ENCODE peak calls at places on chromosomes 6 and 20, in five cellular contexts. B, J, N, G and X are unnamed samples.
A peak's percentile ranks its signal among the peaks of the same experiment; 100 is the strongest.

GRCh38 chr6:111874030-111874425 is 776 bp upstream of the FYN start:
- DNase-seq in G (peak; percentile 65), J (no peak), N (no peak), B (no peak), X (peak; percentile 34)

GRCh38 chr6:108661982-108662381 is 101.3 kb downstream of the FOXO3 start:
- DNase-seq in J (no peak), N (no peak), G (no peak), B (no peak), X (no peak)

GRCh38 chr6:136728033-136728939 is 64.0 kb downstream of the MAP3K5 start:
- DNase-seq in B (no peak), N (no peak), G (no peak), J (peak; percentile 22), X (peak; percentile 5)

GRCh38 chr20:6767536-6768227 is at the start of gene BMP2:
- DNase-seq in N (no peak), G (no peak), B (peak; percentile 87), J (peak; percentile 82), X (peak; percentile 28)

GRCh38 chr20:17618673-17619013 is 48.8 kb downstream of the DSTN start:
- DNase-seq in J (no peak), G (no peak), N (no peak), B (no peak), X (no peak)

GRCh38 chr6:155829646-155830045 is 374.0 kb upstream of the NOX3 start:
- DNase-seq in N (no peak), J (no peak), B (no peak), G (no peak), X (no peak)

GRCh38 chr6:68071740-68072139 is 563.3 kb upstream of the ADGRB3 start:
- DNase-seq in G (no peak), N (no peak), J (no peak), B (no peak), X (no peak)

GRCh38 chr6:169904051-169904922 is 152.9 kb downstream of the ERMARD start:
- DNase-seq in N (no peak), J (no peak), B (no peak), G (no peak), X (no peak)

GRCh38 chr20:62929051-62929538 is 2.8 kb upstream of the DIDO1 start:
- DNase-seq in B (peak; percentile 75), G (no peak), N (no peak), J (no peak), X (peak; percentile 34)

GRCh38 chr6:89023591-89024441 is 56.7 kb upstream of the PNRC1 start:
- DNase-seq in G (no peak), B (no peak), J (no peak), N (no peak), X (no peak)

GRCh38 chr6:43627008-43627825 is 1.8 kb downstream of the GTPBP2 start:
- DNase-seq in G (no peak), J (peak; percentile 75), N (peak; percentile 78), B (no peak), X (peak; percentile 97)

GRCh38 chr6:80541186-80541585 is 434.7 kb downstream of the BCKDHB start:
- DNase-seq in G (no peak), J (no peak), B (no peak), N (peak; percentile 69), X (peak; percentile 89)

GRCh38 chr20:15561707-15562106 is 1011.5 kb downstream of the KIF16B start:
- DNase-seq in G (no peak), B (peak; percentile 37), J (peak; percentile 9), N (no peak), X (no peak)

GRCh38 chr20:24580855-24581254 is 111.4 kb downstream of the SYNDIG1 start:
- DNase-seq in J (no peak), G (no peak), B (no peak), N (no peak), X (no peak)

GRCh38 chr20:23116301-23117089 is 30.4 kb upstream of the CD93 start:
- DNase-seq in G (no peak), J (no peak), N (no peak), B (no peak), X (peak; percentile 24)

GRCh38 chr6:84926171-84926570 is 161.8 kb upstream of the TBX18 start:
- DNase-seq in B (no peak), N (no peak), J (no peak), G (no peak), X (no peak)

GRCh38 chr6:157464653-157465535 is 83.9 kb downstream of the ZDHHC14 start:
- DNase-seq in J (no peak), N (no peak), G (no peak), B (peak; percentile 36), X (no peak)

GRCh38 chr6:34243901-34244884 is 4.6 kb downstream of the SMIM29 start:
- DNase-seq in B (no peak), G (peak; percentile 42), J (peak; percentile 53), N (peak; percentile 92), X (peak; percentile 97)

GRCh38 chr6:167122041-167122826 is 662 bp upstream of the CCR6 start:
- DNase-seq in G (peak; percentile 64), B (no peak), N (no peak), J (no peak), X (no peak)

GRCh38 chr6:69732045-69732444 is 64.8 kb downstream of the LMBRD1 start:
- DNase-seq in N (no peak), G (no peak), B (no peak), J (no peak), X (no peak)

GRCh38 chr6:16594849-16595248 is 166.4 kb downstream of the ATXN1 start:
- DNase-seq in B (no peak), J (no peak), G (no peak), N (no peak), X (no peak)

GRCh38 chr6:147911686-147912085 is 403.2 kb downstream of the SAMD5 start:
- DNase-seq in N (no peak), B (no peak), G (no peak), J (no peak), X (no peak)

GRCh38 chr6:56387621-56388413 is 140.4 kb upstream of the COL21A1 start:
- DNase-seq in G (no peak), N (no peak), B (no peak), J (no peak), X (peak; percentile 55)

GRCh38 chr6:105550961-105551625 is 148.2 kb upstream of the PREP start:
- DNase-seq in G (no peak), J (no peak), B (no peak), N (no peak), X (no peak)

GRCh38 chr6:153024401-153025017 is 22.0 kb upstream of the MTRF1L start:
- DNase-seq in G (peak; percentile 78), J (peak; percentile 60), N (peak; percentile 51), B (peak; percentile 74), X (peak; percentile 82)

GRCh38 chr6:162770955-162771354 is 43.2 kb downstream of the PACRG start:
- DNase-seq in G (no peak), B (no peak), J (no peak), N (no peak), X (no peak)
- TF ChIP-seq EZH2phosphoT487 in G (no peak), B (no peak), J (no peak), N (no peak), X (no peak)

GRCh38 chr6:90226257-90226656 is 70.4 kb downstream of the BACH2 start:
- DNase-seq in J (no peak), N (no peak), B (no peak), G (no peak), X (no peak)
- TF ChIP-seq EZH2phosphoT487 in J (no peak), N (no peak), B (no peak), G (no peak), X (no peak)

GRCh38 chr6:124132256-124132655 is 328.6 kb downstream of the NKAIN2 start:
- DNase-seq in B (no peak), G (no peak), J (no peak), N (no peak), X (no peak)
- TF ChIP-seq EZH2phosphoT487 in B (no peak), G (no peak), J (no peak), N (no peak), X (no peak)

GRCh38 chr6:41358503-41358902 is 23.1 kb downstream of the NCR2 start:
- DNase-seq in J (no peak), G (no peak), N (no peak), B (no peak), X (no peak)
- TF ChIP-seq EZH2phosphoT487 in J (no peak), G (no peak), N (no peak), B (no peak), X (no peak)

GRCh38 chr6:143374014-143374413 is 76.5 kb downstream of the ADAT2 start:
- DNase-seq in J (no peak), G (no peak), B (no peak), N (no peak), X (no peak)
- TF ChIP-seq EZH2phosphoT487 in J (no peak), G (no peak), B (no peak), N (no peak), X (no peak)

GRCh38 chr6:122752493-122752892 is 27.0 kb upstream of the FABP7 start:
- DNase-seq in N (no peak), G (no peak), B (no peak), J (no peak), X (no peak)

GRCh38 chr6:122755901-122756300 is 23.6 kb upstream of the FABP7 start:
- DNase-seq in N (no peak), G (no peak), B (no peak), J (no peak), X (no peak)

GRCh38 chr6:122753688-122754056 is 25.8 kb upstream of the FABP7 start:
- DNase-seq in G (no peak), N (no peak), J (no peak), B (no peak), X (no peak)

GRCh38 chr6:122752990-122753687 is 26.4 kb upstream of the FABP7 start:
- DNase-seq in N (no peak), B (peak; percentile 35), G (no peak), J (no peak), X (no peak)

DNA sequence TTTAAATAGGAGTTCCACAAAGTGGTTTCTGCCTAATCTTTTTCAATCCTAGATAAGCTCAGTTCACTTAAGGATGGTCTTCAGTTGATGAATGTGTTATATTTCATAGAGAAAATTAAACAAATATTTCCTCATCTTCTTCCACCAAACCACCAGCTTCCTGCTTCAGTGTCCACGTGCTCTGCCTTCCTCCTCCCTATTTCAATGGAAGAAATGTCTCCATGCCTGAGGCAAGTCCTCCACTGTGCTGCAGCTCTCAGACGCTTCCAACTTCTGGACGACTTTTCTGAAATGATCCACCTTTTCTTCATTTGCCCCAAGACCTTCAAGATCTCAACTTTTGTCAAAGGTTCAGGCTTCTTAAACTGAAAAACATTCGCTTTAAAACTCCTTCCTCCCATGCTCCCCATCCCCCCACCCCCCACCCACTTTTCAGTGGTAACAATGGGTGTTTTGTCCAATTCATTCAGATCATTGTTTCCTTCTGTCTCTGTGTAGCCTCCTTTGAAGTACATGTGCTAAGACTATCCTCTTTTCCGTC is 25.3 kb upstream of the FABP7 start:
- DNase-seq in B (no peak), G (no peak), J (no peak), N (no peak), X (no peak)
- TF ChIP-seq EZH2phosphoT487 in B (no peak), G (no peak), J (no peak), N (no peak), X (no peak)